ENCODE peak calls at places on chromosomes 3 and 15, in five cellular contexts. F, P, X, V and R are unnamed samples. For H3K27me3, the result is how much of the 10 kb centered on the place peaks cover.

GRCh38 chr3:186290791-186291190 is 71.2 kb downstream of the DGKG start:
- DNase-seq in F (no peak), P (no peak), X (no peak), V (no peak), R (no peak)

GRCh38 chr15:32747886-32748285 is 30.1 kb downstream of the GREM1 start:
- DNase-seq in F (no peak), P (no peak), X (no peak), V (no peak), R (no peak)

GRCh38 chr15:94924971-94925593 is 693.7 kb downstream of the MCTP2 start:
- DNase-seq in F (no peak), P (no peak), X (no peak), V (no peak), R (no peak)

GRCh38 chr3:189001559-189001958 is 170.2 kb upstream of the TPRG1 start:
- DNase-seq in F (no peak), P (peak), X (no peak), V (peak), R (no peak)

GRCh38 chr3:127780536-127781400 is 41.5 kb downstream of the MGLL start:
- DNase-seq in F (no peak), P (no peak), X (no peak), V (no peak), R (no peak)

GRCh38 chr3:147369671-147370123 is 36.6 kb downstream of the ZIC4 start:
- DNase-seq in F (no peak), P (no peak), X (no peak), V (no peak), R (no peak)

GRCh38 chr3:13580256-13581023 is 31.5 kb downstream of the FBLN2 start:
- DNase-seq in F (no peak), P (no peak), X (peak), V (peak), R (no peak)

GRCh38 chr3:171458857-171459129 is 1.4 kb downstream of the TNIK start:
- DNase-seq in F (no peak), P (no peak), X (no peak), V (no peak), R (no peak)

GRCh38 chr3:26964836-26965235 is 342.3 kb downstream of the LRRC3B start:
- DNase-seq in F (no peak), P (no peak), X (no peak), V (no peak), R (no peak)

GRCh38 chr3:136135039-136135802 is 60.9 kb downstream of the MSL2 start:
- DNase-seq in F (no peak), P (no peak), X (no peak), V (no peak), R (no peak)

GRCh38 chr3:124491098-124491497 is 239.2 kb upstream of the UMPS start:
- DNase-seq in F (no peak), P (no peak), X (no peak), V (no peak), R (no peak)

GRCh38 chr15:62454567-62455172 is 289.6 kb upstream of the C2CD4B start:
- DNase-seq in F (no peak), P (no peak), X (peak), V (no peak), R (no peak)

DNA sequence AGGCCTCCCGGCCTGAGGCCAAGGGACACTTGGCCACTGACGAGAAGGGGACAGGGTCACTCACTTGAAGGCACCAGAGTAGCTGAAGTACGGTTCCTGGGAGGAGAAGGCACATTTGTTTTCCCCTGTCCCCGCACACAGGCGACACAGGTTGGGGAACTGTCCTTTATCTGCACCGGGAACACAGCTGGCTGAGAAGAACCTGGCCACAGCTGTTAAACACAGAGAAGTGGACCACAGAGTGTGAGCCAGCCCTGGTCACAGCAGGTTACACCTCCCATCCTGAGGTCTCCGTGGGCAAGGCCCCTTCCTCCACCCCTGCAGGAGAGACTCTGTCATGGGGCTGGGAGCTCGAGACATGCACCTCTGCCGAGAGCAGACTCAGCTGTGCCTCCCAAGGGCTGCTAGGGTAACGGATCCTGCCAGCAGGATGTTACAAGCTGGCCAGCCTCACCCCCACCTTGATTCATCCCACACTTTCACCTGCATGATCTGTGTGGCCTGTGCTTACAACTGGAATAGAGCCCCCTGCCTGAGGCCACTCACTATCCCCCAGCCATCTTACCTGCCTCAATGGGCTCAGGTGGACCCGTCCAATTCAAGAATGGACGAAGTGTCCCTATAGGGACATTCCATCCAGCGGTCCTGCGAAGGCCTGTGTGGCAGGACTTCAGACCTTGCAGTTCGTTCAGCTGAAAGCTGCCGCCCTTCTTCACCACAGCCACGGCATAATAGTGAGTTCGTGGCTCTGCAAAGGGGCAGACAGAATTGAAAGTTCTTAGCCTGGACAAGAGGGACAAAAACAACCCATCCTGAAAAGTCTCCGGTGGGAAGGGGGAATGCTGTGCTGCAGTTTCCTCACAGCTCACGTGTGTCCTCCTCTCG is 9.2 kb downstream of the LTF start:
- DNase-seq in F (no peak), P (no peak), X (no peak), V (no peak), R (no peak)
- H3K27me3 ChIP-seq in F (under half), P (under half), X (under half), V (under half), R (under half)

GRCh38 chr3:155329513-155330048 is 36.1 kb upstream of the STRIT1 start:
- DNase-seq in F (no peak), P (no peak), X (no peak), V (no peak), R (no peak)
- H3K27ac ChIP-seq in F (no peak), P (no peak), X (no peak), V (no peak), R (no peak)

DNA sequence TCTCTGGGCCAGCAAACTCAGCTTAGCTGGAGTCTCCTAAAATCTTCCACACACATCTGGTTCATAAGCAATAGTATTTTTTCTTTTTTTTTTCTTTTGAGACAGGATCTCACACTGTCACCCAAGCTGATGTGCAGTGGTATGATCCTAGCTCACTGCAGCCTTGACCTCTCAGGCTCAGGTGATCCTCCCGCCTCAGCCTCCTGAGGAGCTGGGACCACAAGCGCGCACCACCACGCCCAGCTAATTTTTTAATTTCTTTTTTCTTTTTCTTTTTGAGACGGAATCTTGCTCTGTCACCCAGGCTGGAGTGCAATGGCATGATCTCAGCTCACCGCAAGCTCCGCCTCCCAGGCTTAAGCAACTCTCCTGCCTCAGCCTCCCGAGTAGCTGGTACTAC is 34.3 kb downstream of the RNU5B-1 start:
- DNase-seq in F (no peak), P (no peak), X (no peak), V (no peak), R (no peak)
- H3K27me3 ChIP-seq in F (under half), P (half or more), X (under half), V (under half), R (under half)

GRCh38 chr3:72341943-72342342 is 506.3 kb downstream of the SHQ1 start:
- DNase-seq in F (no peak), P (no peak), X (no peak), V (no peak), R (no peak)
- H3K27ac ChIP-seq in F (no peak), P (no peak), X (peak), V (no peak), R (no peak)

GRCh38 chr3:195573611-195574496 is 9.9 kb downstream of the APOD start:
- DNase-seq in F (no peak), P (no peak), X (no peak), V (peak), R (no peak)

GRCh38 chr3:195568630-195569029 is 15.1 kb downstream of the APOD start:
- DNase-seq in F (no peak), P (no peak), X (no peak), V (peak), R (no peak)

GRCh38 chr3:195570344-195570743 is 13.4 kb downstream of the APOD start:
- DNase-seq in F (no peak), P (no peak), X (no peak), V (peak), R (no peak)

GRCh38 chr3:195570912-195571311 is 12.8 kb downstream of the APOD start:
- DNase-seq in F (no peak), P (no peak), X (no peak), V (peak), R (no peak)

DNA sequence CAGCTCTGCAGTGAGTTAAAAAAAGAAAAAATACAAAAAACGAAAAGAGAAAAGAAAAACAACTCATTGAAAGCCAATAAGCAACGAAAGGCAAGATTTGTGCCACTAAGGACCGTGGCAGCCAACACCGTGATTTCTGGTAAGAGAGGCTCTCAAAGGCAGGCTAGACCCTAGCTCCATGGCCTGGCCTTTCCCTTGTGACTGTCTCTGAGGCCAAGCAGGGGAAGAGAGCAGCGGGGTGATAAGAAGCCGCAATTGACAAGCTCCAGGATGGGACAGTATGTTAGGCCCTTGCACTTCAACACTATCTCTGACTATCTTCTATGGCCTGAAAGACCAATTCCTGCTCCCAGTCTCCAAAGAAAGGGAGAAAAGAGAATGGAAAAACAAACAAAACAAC is 12.4 kb downstream of the APOD start:
- DNase-seq in F (no peak), P (no peak), X (no peak), V (no peak), R (no peak)
- H3K27me3 ChIP-seq in F (under half), P (under half), X (under half), V (under half), R (under half)

GRCh38 chr3:137259709-137260108 is 301.9 kb downstream of the IL20RB start:
- DNase-seq in F (no peak), P (no peak), X (no peak), V (no peak), R (no peak)
- H3K27ac ChIP-seq in F (no peak), P (no peak), X (no peak), V (no peak), R (no peak)

GRCh38 chr3:14900881-14901873 is 46.2 kb upstream of the NR2C2 start:
- DNase-seq in F (no peak), P (no peak), X (peak), V (no peak), R (no peak)

GRCh38 chr3:14905055-14905657 is 42.2 kb upstream of the NR2C2 start:
- DNase-seq in F (no peak), P (no peak), X (no peak), V (no peak), R (no peak)

GRCh38 chr3:14906355-14906960 is 40.9 kb upstream of the NR2C2 start:
- DNase-seq in F (no peak), P (no peak), X (no peak), V (no peak), R (no peak)

GRCh38 chr3:14899993-14900618 is 47.3 kb upstream of the NR2C2 start:
- DNase-seq in F (no peak), P (no peak), X (peak), V (no peak), R (no peak)

GRCh38 chr3:14902719-14903118 is 44.7 kb upstream of the NR2C2 start:
- DNase-seq in F (peak), P (no peak), X (peak), V (no peak), R (no peak)
- H3K27me3 ChIP-seq in F (under half), P (under half), X (under half), V (under half), R (under half)

GRCh38 chr3:37125702-37126101 is 48.7 kb downstream of the LRRFIP2 start:
- DNase-seq in F (no peak), P (no peak), X (no peak), V (no peak), R (no peak)

GRCh38 chr3:37123292-37123691 is 51.1 kb downstream of the LRRFIP2 start:
- DNase-seq in F (no peak), P (no peak), X (no peak), V (no peak), R (no peak)

GRCh38 chr3:37124431-37124830 is 50.0 kb downstream of the LRRFIP2 start:
- DNase-seq in F (no peak), P (no peak), X (no peak), V (no peak), R (no peak)

GRCh38 chr3:37126856-37127255 is 47.5 kb downstream of the LRRFIP2 start:
- DNase-seq in F (no peak), P (no peak), X (no peak), V (no peak), R (no peak)

GRCh38 chr3:37125195-37125594 is 49.2 kb downstream of the LRRFIP2 start:
- DNase-seq in F (no peak), P (no peak), X (no peak), V (peak), R (no peak)
- H3K27ac ChIP-seq in F (no peak), P (no peak), X (no peak), V (peak), R (no peak)